ENCODE peak calls at places on chromosomes 2 and 18, in five cellular contexts. One of them, this sample, is unnamed.

GRCh38 chr2:201926071-201926470 is 107.6 kb upstream of the FZD7 start:
- DNase-seq in fibroblast of lung: no peak
- DNase-seq in CD4-positive, alpha-beta T cell: no peak
- DNase-seq in mucosa of descending colon: no peak
- DNase-seq in HFFc6: no peak
- DNase-seq in this sample: no peak

GRCh38 chr2:26577442-26578433 is 63.4 kb downstream of the CIB4 start:
- DNase-seq in fibroblast of lung: peak
- DNase-seq in CD4-positive, alpha-beta T cell: peak
- DNase-seq in mucosa of descending colon: peak
- DNase-seq in HFFc6: peak
- DNase-seq in this sample: no peak

GRCh38 chr2:127175821-127176354 is 44.2 kb downstream of the CYP27C1 start:
- DNase-seq in fibroblast of lung: peak
- DNase-seq in CD4-positive, alpha-beta T cell: no peak
- DNase-seq in mucosa of descending colon: peak
- DNase-seq in HFFc6: peak
- DNase-seq in this sample: no peak

GRCh38 chr2:108184421-108184820 is 55.3 kb upstream of the SULT1C3 start:
- DNase-seq in fibroblast of lung: peak
- DNase-seq in CD4-positive, alpha-beta T cell: no peak
- DNase-seq in mucosa of descending colon: peak
- DNase-seq in HFFc6: peak
- DNase-seq in this sample: no peak

GRCh38 chr2:74104839-74105238 is 42.9 kb downstream of the BOLA3 start:
- DNase-seq in fibroblast of lung: peak
- DNase-seq in CD4-positive, alpha-beta T cell: no peak
- DNase-seq in mucosa of descending colon: no peak
- DNase-seq in HFFc6: no peak
- DNase-seq in this sample: no peak

GRCh38 chr2:206970589-206971375 is 31.5 kb downstream of the CPO start:
- DNase-seq in fibroblast of lung: no peak
- DNase-seq in CD4-positive, alpha-beta T cell: no peak
- DNase-seq in mucosa of descending colon: no peak
- DNase-seq in HFFc6: no peak
- DNase-seq in this sample: no peak

GRCh38 chr2:144507441-144508161 is 12.3 kb downstream of the ZEB2 start:
- DNase-seq in fibroblast of lung: peak
- DNase-seq in CD4-positive, alpha-beta T cell: no peak
- DNase-seq in mucosa of descending colon: no peak
- DNase-seq in HFFc6: no peak
- DNase-seq in this sample: no peak

GRCh38 chr18:53946561-53946960 is 277.9 kb downstream of the MBD2 start:
- DNase-seq in fibroblast of lung: no peak
- DNase-seq in CD4-positive, alpha-beta T cell: no peak
- DNase-seq in mucosa of descending colon: no peak
- DNase-seq in HFFc6: no peak
- DNase-seq in this sample: no peak

GRCh38 chr2:41432459-41432858 is 615.4 kb upstream of the PKDCC start:
- DNase-seq in fibroblast of lung: no peak
- DNase-seq in CD4-positive, alpha-beta T cell: no peak
- DNase-seq in mucosa of descending colon: no peak
- DNase-seq in HFFc6: no peak
- DNase-seq in this sample: no peak

GRCh38 chr2:134783912-134784311 is 54.5 kb upstream of the ACMSD start:
- DNase-seq in fibroblast of lung: no peak
- DNase-seq in CD4-positive, alpha-beta T cell: no peak
- DNase-seq in mucosa of descending colon: no peak
- DNase-seq in HFFc6: no peak
- DNase-seq in this sample: no peak

GRCh38 chr2:204343685-204344084 is 201.6 kb upstream of the PARD3B start:
- DNase-seq in fibroblast of lung: no peak
- DNase-seq in CD4-positive, alpha-beta T cell: no peak
- DNase-seq in mucosa of descending colon: no peak
- DNase-seq in HFFc6: no peak
- DNase-seq in this sample: no peak

GRCh38 chr2:218716070-218716469 is 5.4 kb downstream of the TTLL4 start:
- DNase-seq in fibroblast of lung: peak
- DNase-seq in CD4-positive, alpha-beta T cell: no peak
- DNase-seq in mucosa of descending colon: no peak
- DNase-seq in HFFc6: no peak
- DNase-seq in this sample: no peak

GRCh38 chr2:218691234-218691633 is 19.3 kb downstream of the STK36 start:
- DNase-seq in fibroblast of lung: peak
- DNase-seq in CD4-positive, alpha-beta T cell: no peak
- DNase-seq in mucosa of descending colon: no peak
- DNase-seq in HFFc6: peak
- DNase-seq in this sample: no peak

GRCh38 chr2:138919336-138919735 is 139.1 kb upstream of the NXPH2 start:
- DNase-seq in fibroblast of lung: no peak
- DNase-seq in CD4-positive, alpha-beta T cell: no peak
- DNase-seq in mucosa of descending colon: no peak
- DNase-seq in HFFc6: no peak
- DNase-seq in this sample: no peak

GRCh38 chr2:59896499-59896898 is 657.0 kb downstream of the BCL11A start:
- DNase-seq in fibroblast of lung: no peak
- DNase-seq in CD4-positive, alpha-beta T cell: no peak
- DNase-seq in mucosa of descending colon: no peak
- DNase-seq in HFFc6: no peak
- DNase-seq in this sample: no peak

GRCh38 chr2:78061301-78061700 is 539.1 kb upstream of the LRRTM4 start:
- DNase-seq in fibroblast of lung: no peak
- DNase-seq in CD4-positive, alpha-beta T cell: no peak
- DNase-seq in mucosa of descending colon: no peak
- DNase-seq in HFFc6: no peak
- DNase-seq in this sample: no peak

GRCh38 chr2:61660511-61661388 is 122.6 kb upstream of the XPO1 start:
- DNase-seq in fibroblast of lung: no peak
- DNase-seq in CD4-positive, alpha-beta T cell: no peak
- DNase-seq in mucosa of descending colon: no peak
- DNase-seq in HFFc6: no peak
- DNase-seq in this sample: no peak

GRCh38 chr2:164920430-164920829 is 34.9 kb downstream of the SLC38A11 start:
- DNase-seq in fibroblast of lung: peak
- DNase-seq in CD4-positive, alpha-beta T cell: no peak
- DNase-seq in mucosa of descending colon: no peak
- DNase-seq in HFFc6: peak
- DNase-seq in this sample: no peak
- TF ChIP-seq CTCF in fibroblast of lung: no peak
- TF ChIP-seq CTCF in CD4-positive, alpha-beta T cell: no peak
- TF ChIP-seq CTCF in mucosa of descending colon: no peak
- TF ChIP-seq CTCF in HFFc6: no peak
- TF ChIP-seq CTCF in this sample: no peak

DNA sequence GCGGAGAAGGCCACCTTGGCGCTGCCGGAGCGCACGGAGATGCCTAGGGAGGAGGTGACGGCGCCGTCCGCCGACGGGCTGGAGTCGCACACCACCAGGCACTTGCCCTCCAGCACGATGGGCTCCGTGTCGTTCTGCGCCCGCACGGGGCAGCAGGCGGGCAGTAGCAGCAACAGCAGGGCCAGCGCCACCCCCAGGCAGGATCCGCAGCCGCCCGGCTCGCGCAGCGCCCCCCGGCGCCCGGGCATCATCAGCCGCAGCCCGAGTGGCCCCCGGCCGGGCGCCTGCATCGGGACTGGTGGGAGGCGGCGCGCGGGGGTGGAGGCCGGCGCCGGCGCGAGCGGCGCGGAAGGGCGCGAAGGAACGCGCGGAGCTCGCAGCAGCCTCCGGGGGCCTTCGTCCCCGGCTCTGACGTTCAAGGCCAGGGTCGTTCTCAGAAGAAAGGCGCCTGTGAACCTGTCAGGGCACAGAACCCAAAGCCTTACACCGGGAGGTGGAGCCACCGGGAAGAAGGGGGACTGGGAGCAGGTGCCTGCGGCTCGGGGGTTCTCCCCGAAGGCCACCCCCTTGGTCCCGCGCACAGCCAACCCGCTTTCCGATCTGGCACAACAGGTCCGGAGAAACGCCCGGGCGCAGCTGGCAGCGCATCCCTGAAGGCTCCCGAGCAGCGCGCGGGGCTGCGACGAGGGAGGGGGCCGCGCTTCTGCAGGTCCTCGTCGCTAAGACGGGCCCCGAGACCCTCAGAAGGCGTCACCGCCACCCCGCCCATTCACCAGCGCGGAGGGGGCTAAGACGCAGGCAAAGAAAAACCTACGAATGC is 2.1 kb downstream of the CBLN2 start:
- DNase-seq in fibroblast of lung: no peak
- DNase-seq in CD4-positive, alpha-beta T cell: no peak
- DNase-seq in mucosa of descending colon: no peak
- DNase-seq in HFFc6: no peak
- DNase-seq in this sample: no peak
- TF ChIP-seq CTCF in fibroblast of lung: no peak
- TF ChIP-seq CTCF in CD4-positive, alpha-beta T cell: no peak
- TF ChIP-seq CTCF in mucosa of descending colon: no peak
- TF ChIP-seq CTCF in HFFc6: no peak
- TF ChIP-seq CTCF in this sample: no peak

DNA sequence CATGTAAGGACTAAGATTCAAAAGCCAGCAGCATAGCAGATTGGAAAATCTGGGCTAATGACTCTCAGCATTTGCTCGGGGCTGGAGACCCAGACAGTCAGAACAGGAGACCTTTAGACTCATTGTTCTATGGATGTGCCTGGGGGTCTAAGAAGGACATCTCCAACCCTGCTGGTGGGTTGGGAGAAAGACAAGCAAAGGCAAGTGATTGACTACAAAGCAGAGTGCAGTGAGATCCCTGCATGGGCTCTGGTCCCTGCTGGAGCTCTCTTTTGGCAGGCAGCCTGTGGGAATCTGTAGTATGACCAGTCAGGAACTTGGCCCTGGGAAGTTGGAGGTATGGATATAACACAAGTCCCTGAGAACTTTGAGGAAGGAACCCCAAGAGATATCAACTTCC is 236.2 kb downstream of the CYRIA start:
- DNase-seq in fibroblast of lung: no peak
- DNase-seq in CD4-positive, alpha-beta T cell: no peak
- DNase-seq in mucosa of descending colon: no peak
- DNase-seq in HFFc6: no peak
- DNase-seq in this sample: no peak
- TF ChIP-seq CTCF in fibroblast of lung: no peak
- TF ChIP-seq CTCF in CD4-positive, alpha-beta T cell: no peak
- TF ChIP-seq CTCF in mucosa of descending colon: no peak
- TF ChIP-seq CTCF in HFFc6: no peak
- TF ChIP-seq CTCF in this sample: peak

GRCh38 chr2:52536929-52537460 is 1230.6 kb upstream of the CHAC2 start:
- DNase-seq in fibroblast of lung: peak
- DNase-seq in CD4-positive, alpha-beta T cell: no peak
- DNase-seq in mucosa of descending colon: no peak
- DNase-seq in HFFc6: no peak
- DNase-seq in this sample: no peak

GRCh38 chr2:52537588-52537987 is 1230.0 kb upstream of the CHAC2 start:
- DNase-seq in fibroblast of lung: no peak
- DNase-seq in CD4-positive, alpha-beta T cell: no peak
- DNase-seq in mucosa of descending colon: no peak
- DNase-seq in HFFc6: no peak
- DNase-seq in this sample: no peak

DNA sequence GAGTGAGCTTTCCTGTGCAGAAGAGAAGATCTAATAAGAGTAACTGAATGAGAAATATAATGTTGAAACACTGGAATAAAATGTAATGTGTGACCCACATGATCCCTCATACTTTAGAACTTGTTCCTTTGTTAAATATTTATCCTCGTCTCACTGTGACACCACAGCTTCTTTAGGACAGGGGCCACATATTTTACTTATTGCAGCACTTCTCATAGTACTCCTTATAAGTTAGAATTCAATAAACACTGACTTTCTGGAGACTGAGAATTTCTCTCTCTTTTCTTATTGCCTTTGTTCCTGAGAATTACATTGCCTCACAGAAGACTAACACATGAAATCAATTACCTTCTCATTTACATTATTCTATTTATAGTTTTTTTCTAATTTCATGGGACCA is 1234.6 kb upstream of the CHAC2 start:
- DNase-seq in fibroblast of lung: peak
- DNase-seq in CD4-positive, alpha-beta T cell: no peak
- DNase-seq in mucosa of descending colon: no peak
- DNase-seq in HFFc6: no peak
- DNase-seq in this sample: no peak
- TF ChIP-seq CTCF in fibroblast of lung: no peak
- TF ChIP-seq CTCF in CD4-positive, alpha-beta T cell: no peak
- TF ChIP-seq CTCF in mucosa of descending colon: no peak
- TF ChIP-seq CTCF in HFFc6: no peak
- TF ChIP-seq CTCF in this sample: no peak